ENCODE peak calls at places on chromosomes 2 and 18, in four cellular contexts. A is CD8-positive, alpha-beta memory T cell; E is HFF-Myc; S is GM23248. P is an unnamed sample.

GRCh38 chr18:46939337-46939963 is 22.0 kb downstream of the KATNAL2 start:
- DNase-seq in A (no peak), E (no peak), S (peak; percentile 54), P (peak; percentile 49)

GRCh38 chr2:11434443-11434842 is 31.5 kb downstream of the E2F6 start:
- DNase-seq in A (no peak), E (no peak), S (no peak), P (no peak)

GRCh38 chr2:241853651-241854341 is 4.9 kb downstream of the PDCD1 start:
- DNase-seq in A (peak; percentile 46), E (no peak), S (no peak), P (no peak)

GRCh38 chr2:216606551-216607527 is 26.4 kb upstream of the IGFBP2 start:
- DNase-seq in A (no peak), E (no peak), S (no peak), P (no peak)

GRCh38 chr2:44087037-44087713 is 81.5 kb upstream of the PPM1B start:
- DNase-seq in A (peak; percentile 86), E (peak; percentile 44), S (peak; percentile 90), P (no peak)

GRCh38 chr18:9137168-9138066 is 836 bp downstream of the ANKRD12 start:
- DNase-seq in A (peak; percentile 83), E (peak; percentile 33), S (peak; percentile 93), P (peak; percentile 42)

GRCh38 chr2:25817630-25818029 is 60.7 kb downstream of the ASXL2 start:
- DNase-seq in A (no peak), E (no peak), S (no peak), P (no peak)

GRCh38 chr2:40451926-40452605 is at the start of gene SLC8A1:
- DNase-seq in A (no peak), E (no peak), S (peak; percentile 78), P (no peak)

GRCh38 chr2:14930441-14930840 is 297.9 kb downstream of the LRATD1 start:
- DNase-seq in A (no peak), E (no peak), S (no peak), P (no peak)

GRCh38 chr2:12948231-12948962 is 231.7 kb downstream of the TRIB2 start:
- DNase-seq in A (peak; percentile 61), E (peak; percentile 94), S (peak; percentile 70), P (no peak)

GRCh38 chr2:60385648-60386047 is 167.8 kb downstream of the BCL11A start:
- DNase-seq in A (no peak), E (no peak), S (peak; percentile 43), P (peak; percentile 29)

GRCh38 chr2:8633735-8634313 is 48.0 kb upstream of the ID2 start:
- DNase-seq in A (peak; percentile 27), E (peak; percentile 40), S (peak; percentile 94), P (peak; percentile 72)
- H3K4me3 ChIP-seq in A (no peak overlapping the region), E (no peak overlapping the region), S (peak overlapping the region; percentile 53), P (peak overlapping the region; percentile 27)

DNA sequence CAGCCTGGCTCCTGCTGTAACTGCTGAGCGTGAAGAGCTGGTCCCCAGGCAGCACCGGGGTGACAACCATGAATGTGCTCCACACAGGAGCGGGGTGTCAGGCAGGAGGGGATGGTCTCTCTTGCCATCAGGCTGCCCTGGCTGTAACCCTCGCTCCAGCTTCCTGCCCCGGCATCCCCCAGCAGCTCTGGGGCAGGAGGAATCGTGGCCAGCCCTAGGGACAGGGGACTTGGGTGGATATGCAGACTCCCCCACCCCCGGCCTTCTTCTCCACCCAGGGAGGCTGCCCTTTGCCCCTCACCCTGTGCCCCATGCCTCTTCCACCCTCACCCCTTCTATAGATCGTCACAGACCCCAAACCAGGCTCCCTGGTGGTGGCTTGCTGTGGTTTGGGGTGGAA is 69.4 kb upstream of the SMAD7 start:
- DNase-seq in A (no peak), E (no peak), S (no peak), P (no peak)
- H3K4me3 ChIP-seq in A (no peak overlapping the region), E (no peak overlapping the region), S (no peak overlapping the region), P (no peak overlapping the region)

DNA sequence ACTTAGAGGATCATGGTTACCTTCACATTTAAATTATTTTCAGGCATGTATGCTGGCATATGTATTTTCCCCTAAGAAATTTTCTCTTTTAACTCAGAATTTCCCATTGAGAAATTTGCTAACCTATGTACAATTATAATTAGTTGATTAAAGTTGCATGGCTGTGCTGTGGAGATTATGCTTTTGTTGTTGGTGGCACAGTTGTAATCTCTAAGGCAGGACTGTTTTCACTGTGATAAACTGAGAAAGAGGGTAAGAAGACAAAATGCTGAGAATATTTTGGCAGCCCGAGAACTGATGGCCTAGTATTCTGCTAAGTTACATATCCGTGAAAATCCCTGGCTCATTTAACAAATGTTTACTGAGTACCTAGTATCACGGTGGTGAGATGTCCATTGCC is 1.4 kb downstream of the VRK2 start:
- DNase-seq in A (no peak), E (no peak), S (no peak), P (no peak)
- H3K4me3 ChIP-seq in A (no peak overlapping the region), E (peak overlapping the region; percentile 64), S (peak overlapping the region; percentile 90), P (no peak overlapping the region)

DNA sequence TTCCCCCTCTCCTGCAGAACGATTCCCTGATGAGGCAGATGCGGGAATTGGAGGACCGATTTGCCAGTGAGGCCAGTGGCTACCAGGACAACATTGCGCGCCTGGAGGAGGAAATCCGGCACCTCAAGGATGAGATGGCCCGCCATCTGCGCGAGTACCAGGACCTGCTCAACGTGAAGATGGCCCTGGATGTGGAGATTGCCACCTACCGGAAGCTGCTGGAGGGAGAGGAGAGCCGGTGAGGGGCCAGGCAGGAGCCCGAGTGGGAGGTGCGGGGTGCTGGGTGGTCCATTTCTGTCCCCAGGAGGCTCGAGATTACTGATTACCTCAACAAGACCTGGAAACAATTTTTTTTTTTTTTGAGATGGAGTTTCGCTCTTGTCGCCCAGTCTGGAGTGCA is 3.1 kb downstream of the DES start:
- DNase-seq in A (no peak), E (no peak), S (no peak), P (no peak)
- H3K4me3 ChIP-seq in A (no peak overlapping the region), E (no peak overlapping the region), S (no peak overlapping the region), P (no peak overlapping the region)

GRCh38 chr2:204340511-204340910 is 204.8 kb upstream of the PARD3B start:
- DNase-seq in A (no peak), E (no peak), S (peak; percentile 63), P (no peak)
- H3K4me3 ChIP-seq in A (no peak overlapping the region), E (no peak overlapping the region), S (peak overlapping the region; percentile 70), P (no peak overlapping the region)

GRCh38 chr18:78972385-78972918 is 7.2 kb upstream of the SALL3 start:
- DNase-seq in A (no peak), E (no peak), S (no peak), P (no peak)
- H3K4me3 ChIP-seq in A (no peak overlapping the region), E (no peak overlapping the region), S (no peak overlapping the region), P (no peak overlapping the region)

GRCh38 chr18:54958711-54959625 is at the start of gene CCDC68:
- DNase-seq in A (no peak), E (no peak), S (peak; percentile 23), P (no peak)
- H3K4me3 ChIP-seq in A (no peak within 1 kb of the TSS), E (peak within 1 kb of the TSS; percentile 31), S (peak within 1 kb of the TSS; percentile 39), P (peak within 1 kb of the TSS; percentile 48)

GRCh38 chr2:201807452-201807980 is 1.2 kb downstream of the CDK15 start:
- DNase-seq in A (no peak), E (no peak), S (peak; percentile 85), P (no peak)
- H3K4me3 ChIP-seq in A (no peak overlapping the region), E (peak overlapping the region; percentile 21), S (peak overlapping the region; percentile 38), P (peak overlapping the region; percentile 16)